ENCODE peak calls at places on chromosomes 1 and 21, in eight cellular contexts. U is BJ, X is kidney epithelial cell, W is PC-3, C is fibroblast of lung, V is uterus, K is heart right ventricle, Q is left ventricle myocardium inferior. S is an unnamed sample.

GRCh38 chr1:202272446-202272845 is 69.3 kb downstream of the UBE2T start:
- DNase-seq in U (no peak), C (no peak), K (no peak), X (no peak), V (no peak), W (no peak), Q (no peak), S (no peak)

GRCh38 chr1:230544758-230545157 is 97.5 kb upstream of the COG2 start:
- DNase-seq in X (no peak), U (no peak), Q (no peak), V (no peak), K (no peak), W (no peak), C (no peak), S (no peak)

GRCh38 chr1:227910506-227910905 is 37.2 kb downstream of the WNT9A start:
- DNase-seq in K (no peak), C (no peak), U (no peak), Q (no peak), X (no peak), V (no peak), W (no peak), S (no peak)

GRCh38 chr1:43008425-43009108 is 49.9 kb upstream of the SLC2A1 start:
- DNase-seq in W (no peak), K (no peak), U (no peak), C (no peak), V (no peak), Q (no peak), X (no peak), S (no peak)

GRCh38 chr1:65434255-65434654 is 13.8 kb downstream of the LEPR start:
- DNase-seq in Q (no peak), X (no peak), C (no peak), V (no peak), U (no peak), K (no peak), W (no peak), S (no peak)

GRCh38 chr1:197915797-197916686 is 1.1 kb upstream of the LHX9 start:
- DNase-seq in V (no peak), X (no peak), K (peak; percentile 60), W (peak; percentile 79), U (no peak), C (peak; percentile 51), Q (peak; percentile 45), S (no peak)

GRCh38 chr21:9737871-9738520 is 783.4 kb upstream of the TPTE start:
- DNase-seq in K (no peak), U (no peak), X (no peak), Q (no peak), C (no peak), W (peak; percentile 12), V (no peak), S (no peak)

GRCh38 chr1:7885513-7886298 is 32.8 kb upstream of the UTS2 start:
- DNase-seq in X (no peak), C (no peak), W (peak; percentile 34), V (peak; percentile 20), K (no peak), Q (no peak), U (no peak), S (no peak)

DNA sequence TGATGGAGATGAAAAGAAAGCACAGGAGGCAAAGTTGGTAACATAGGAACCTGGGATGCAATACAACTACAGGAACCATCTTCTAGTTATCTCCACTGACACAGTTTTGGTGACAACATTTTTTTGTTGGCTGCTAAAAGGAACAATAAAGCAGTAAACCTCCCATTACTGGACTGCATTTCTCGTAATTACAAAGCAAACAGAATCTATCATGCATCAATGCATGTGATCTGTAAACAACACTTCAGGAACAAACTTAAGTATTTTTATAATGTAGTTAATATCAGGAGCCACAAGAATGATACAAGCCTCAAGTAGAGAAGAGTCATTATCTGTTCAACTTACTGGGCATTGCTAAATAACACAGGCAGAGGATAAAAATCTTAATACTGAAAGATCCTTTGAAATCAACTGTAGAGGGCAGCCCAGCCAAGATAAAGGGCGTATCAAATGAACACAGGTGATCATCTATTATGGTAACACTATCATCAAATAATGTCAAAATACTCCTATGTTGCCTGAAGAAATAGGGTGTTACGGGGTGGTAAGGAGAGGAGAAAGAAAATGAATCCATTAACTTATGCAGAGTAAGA is 193.3 kb downstream of the EIF4G3 start:
- DNase-seq in K (no peak), U (no peak), W (peak; percentile 12), C (no peak), V (no peak), X (no peak), Q (no peak), S (no peak)
- TF ChIP-seq CTCF in K (peak; percentile 18), U (no peak), W (peak; percentile 58), C (no peak), V (no peak), X (no peak), Q (no peak), S (no peak)

GRCh38 chr1:221336141-221336540 is 405.7 kb downstream of the DUSP10 start:
- DNase-seq in U (no peak), X (no peak), Q (no peak), W (no peak), K (no peak), V (no peak), C (peak; percentile 56), S (no peak)
- H3K4me3 ChIP-seq in U (peak overlapping the region; percentile 6), X (no peak overlapping the region), Q (no peak overlapping the region), W (no peak overlapping the region), K (no peak overlapping the region), V (no peak overlapping the region), C (no peak overlapping the region), S (no peak overlapping the region)

GRCh38 chr1:156285437-156285836 is 1.3 kb downstream of the TMEM79 start:
- DNase-seq in U (no peak), X (no peak), V (no peak), Q (no peak), C (no peak), K (no peak), W (no peak), S (no peak)

GRCh38 chr1:156284762-156285161 is 637 bp downstream of the TMEM79 start:
- DNase-seq in Q (no peak), K (no peak), W (no peak), X (no peak), V (no peak), U (no peak), C (no peak), S (no peak)

GRCh38 chr1:156286061-156286460 is 1.9 kb downstream of the TMEM79 start:
- DNase-seq in U (no peak), X (no peak), V (no peak), Q (no peak), C (no peak), W (no peak), K (no peak), S (no peak)

GRCh38 chr1:156282479-156283222 is at the start of gene SMG5:
- DNase-seq in Q (peak; percentile 96), C (peak; percentile 99), K (peak; percentile 95), V (peak; percentile 97), U (peak; percentile 87), X (peak; percentile 94), W (peak; percentile 100), S (peak; percentile 98)

DNA sequence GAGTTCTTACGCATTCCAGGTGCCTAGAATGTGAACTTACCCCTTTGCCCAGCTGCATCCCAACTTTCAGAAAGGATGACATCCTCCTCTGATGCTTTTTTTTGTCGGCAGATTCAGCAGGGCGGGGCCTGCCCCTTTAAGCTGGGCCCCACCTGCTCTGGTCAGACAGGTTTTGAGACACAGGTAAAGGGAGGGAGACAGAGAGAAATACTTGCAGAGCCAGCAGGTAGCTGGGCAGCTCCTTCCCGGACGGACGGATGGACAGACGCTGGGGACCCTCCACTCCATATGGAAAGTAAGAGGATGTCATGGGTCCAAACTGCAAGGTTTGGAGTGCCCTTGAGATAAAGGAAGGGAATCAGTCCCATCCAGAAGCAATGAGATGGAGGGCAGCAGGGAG is at the start of gene TMEM79:
- DNase-seq in W (peak; percentile 86), X (no peak), U (no peak), K (no peak), Q (no peak), C (no peak), V (no peak), S (no peak)
- TF ChIP-seq CTCF in W (no peak), X (no peak), U (no peak), K (no peak), Q (no peak), C (no peak), V (no peak), S (no peak)

GRCh38 chr1:101170506-101171050 is 66.2 kb upstream of the S1PR1 start:
- DNase-seq in Q (no peak), X (no peak), W (no peak), C (no peak), U (no peak), V (no peak), K (no peak), S (no peak)

GRCh38 chr1:101175474-101175873 is 61.3 kb upstream of the S1PR1 start:
- DNase-seq in V (no peak), U (no peak), X (no peak), Q (no peak), K (no peak), W (peak; percentile 4), C (no peak), S (no peak)

GRCh38 chr1:101175886-101176285 is 60.9 kb upstream of the S1PR1 start:
- DNase-seq in U (no peak), Q (no peak), K (no peak), V (no peak), X (no peak), C (no peak), W (peak; percentile 48), S (no peak)

GRCh38 chr1:101178341-101178687 is 58.5 kb upstream of the S1PR1 start:
- DNase-seq in W (no peak), U (no peak), X (no peak), Q (no peak), V (no peak), K (no peak), C (no peak), S (no peak)

GRCh38 chr1:101174722-101175121 is 62.1 kb upstream of the S1PR1 start:
- DNase-seq in X (peak; percentile 53), Q (no peak), V (no peak), C (peak; percentile 21), W (peak; percentile 92), K (no peak), U (peak; percentile 74), S (peak; percentile 59)
- H3K4me3 ChIP-seq in X (no peak overlapping the region), Q (no peak overlapping the region), V (no peak overlapping the region), C (no peak overlapping the region), W (peak overlapping the region; percentile 12), K (no peak overlapping the region), U (no peak overlapping the region), S (no peak overlapping the region)

GRCh38 chr21:31156169-31156568 is 117.9 kb upstream of the KRTAP19-8 start:
- DNase-seq in U (no peak), W (no peak), C (no peak), X (no peak), Q (no peak), V (no peak), K (no peak), S (no peak)
- TF ChIP-seq CTCF in U (no peak), W (no peak), C (no peak), X (no peak), Q (no peak), V (no peak), K (no peak), S (no peak)

GRCh38 chr1:92923664-92924063 is 37.6 kb downstream of the DIPK1A start:
- DNase-seq in V (no peak), Q (no peak), W (no peak), C (peak; percentile 69), K (no peak), U (no peak), X (no peak), S (no peak)
- H3K4me3 ChIP-seq in V (no peak overlapping the region), Q (no peak overlapping the region), W (no peak overlapping the region), C (peak overlapping the region; percentile 39), K (no peak overlapping the region), U (no peak overlapping the region), X (no peak overlapping the region), S (no peak overlapping the region)

S was measured in astrocyte of the cerebellum.